ENCODE peak calls at places on chromosomes 7 and 10, in seven cellular contexts. One of them, this sample, is unnamed.

GRCh38 chr10:36094091-36094490 is 452.0 kb upstream of the FZD8 start:
- DNase-seq in occipital lobe: no peak
- DNase-seq in islet precursor cell: no peak
- DNase-seq in anterior cingulate cortex: no peak
- DNase-seq in posterior cingulate gyrus: no peak
- DNase-seq in T follicular helper cell: no peak
- DNase-seq in A549: no peak
- DNase-seq in this sample: no peak

GRCh38 chr10:91006001-91006751 is 85.3 kb upstream of the ANKRD1 start:
- DNase-seq in A549: peak
- DNase-seq in posterior cingulate gyrus: no peak
- DNase-seq in occipital lobe: peak
- DNase-seq in islet precursor cell: no peak
- DNase-seq in T follicular helper cell: peak
- DNase-seq in anterior cingulate cortex: peak
- DNase-seq in this sample: peak

GRCh38 chr7:106205621-106206222 is 79.1 kb downstream of the NAMPT start:
- DNase-seq in posterior cingulate gyrus: no peak
- DNase-seq in A549: no peak
- DNase-seq in T follicular helper cell: no peak
- DNase-seq in occipital lobe: no peak
- DNase-seq in islet precursor cell: no peak
- DNase-seq in anterior cingulate cortex: no peak
- DNase-seq in this sample: peak

GRCh38 chr10:94735197-94735596 is 27.3 kb upstream of the CYP2C19 start:
- DNase-seq in islet precursor cell: no peak
- DNase-seq in T follicular helper cell: no peak
- DNase-seq in posterior cingulate gyrus: no peak
- DNase-seq in A549: no peak
- DNase-seq in occipital lobe: no peak
- DNase-seq in anterior cingulate cortex: no peak
- DNase-seq in this sample: no peak

GRCh38 chr7:128879461-128879938 is 16.8 kb downstream of the ATP6V1F start:
- DNase-seq in islet precursor cell: peak
- DNase-seq in occipital lobe: no peak
- DNase-seq in T follicular helper cell: no peak
- DNase-seq in A549: no peak
- DNase-seq in posterior cingulate gyrus: no peak
- DNase-seq in anterior cingulate cortex: no peak
- DNase-seq in this sample: no peak

GRCh38 chr7:20828947-20829346 is 42.3 kb upstream of the SP8 start:
- DNase-seq in occipital lobe: no peak
- DNase-seq in T follicular helper cell: no peak
- DNase-seq in islet precursor cell: no peak
- DNase-seq in anterior cingulate cortex: no peak
- DNase-seq in posterior cingulate gyrus: no peak
- DNase-seq in A549: no peak
- DNase-seq in this sample: no peak

GRCh38 chr10:66747451-66747850 is 178.4 kb upstream of the LRRTM3 start:
- DNase-seq in anterior cingulate cortex: no peak
- DNase-seq in T follicular helper cell: no peak
- DNase-seq in islet precursor cell: peak
- DNase-seq in posterior cingulate gyrus: no peak
- DNase-seq in A549: no peak
- DNase-seq in occipital lobe: no peak
- DNase-seq in this sample: peak

GRCh38 chr7:158261362-158262235 is 326.0 kb downstream of the PTPRN2 start:
- DNase-seq in islet precursor cell: no peak
- DNase-seq in A549: no peak
- DNase-seq in T follicular helper cell: no peak
- DNase-seq in anterior cingulate cortex: no peak
- DNase-seq in posterior cingulate gyrus: no peak
- DNase-seq in occipital lobe: no peak
- DNase-seq in this sample: no peak

GRCh38 chr7:16880469-16881034 is 1.2 kb downstream of the AGR3 start:
- DNase-seq in posterior cingulate gyrus: no peak
- DNase-seq in anterior cingulate cortex: no peak
- DNase-seq in occipital lobe: no peak
- DNase-seq in T follicular helper cell: no peak
- DNase-seq in A549: no peak
- DNase-seq in islet precursor cell: no peak
- DNase-seq in this sample: no peak

GRCh38 chr7:36084485-36085091 is 68.5 kb upstream of the EEPD1 start:
- DNase-seq in islet precursor cell: peak
- DNase-seq in occipital lobe: peak
- DNase-seq in posterior cingulate gyrus: peak
- DNase-seq in T follicular helper cell: no peak
- DNase-seq in A549: peak
- DNase-seq in anterior cingulate cortex: no peak
- DNase-seq in this sample: peak

GRCh38 chr10:124015991-124016390 is 77.4 kb downstream of the CHST15 start:
- DNase-seq in T follicular helper cell: no peak
- DNase-seq in islet precursor cell: no peak
- DNase-seq in occipital lobe: no peak
- DNase-seq in anterior cingulate cortex: no peak
- DNase-seq in posterior cingulate gyrus: no peak
- DNase-seq in A549: no peak
- DNase-seq in this sample: no peak

This sample was measured in HTR-8/SVneo.